ENCODE peak calls at places on chromosomes 7 and 10, in nine cellular contexts. M is fibroblast of lung, Z is fibroblast of the aortic adventitia, I is body of pancreas, L is adrenal gland, A is heart left ventricle, R is suprapubic skin, E is ovary, G is heart right ventricle. O is an unnamed sample.

GRCh38 chr7:138746073-138746472 is 44.9 kb upstream of the SVOPL start:
- DNase-seq in G (no peak), E (no peak), A (no peak), R (no peak), M (no peak), I (no peak), Z (no peak), L (no peak), O (no peak)

GRCh38 chr10:73774637-73775036 is 7.2 kb upstream of the CHCHD1 start:
- DNase-seq in M (peak; percentile 31), Z (peak; percentile 59), E (no peak), I (no peak), G (no peak), R (no peak), A (no peak), L (no peak), O (no peak)

GRCh38 chr7:50657341-50657873 is 92.2 kb upstream of the DDC start:
- DNase-seq in G (no peak), L (peak; percentile 61), R (no peak), M (no peak), Z (peak; percentile 84), A (no peak), I (no peak), E (peak; percentile 69), O (peak; percentile 86)

GRCh38 chr7:70595741-70596574 is 536.0 kb upstream of the GALNT17 start:
- DNase-seq in Z (no peak), A (peak; percentile 63), I (no peak), R (no peak), E (no peak), M (peak; percentile 30), G (no peak), L (no peak), O (no peak)

GRCh38 chr10:24494236-24494635 is 229.5 kb downstream of the ARHGAP21 start:
- DNase-seq in R (no peak), Z (no peak), G (no peak), M (no peak), A (no peak), I (no peak), L (no peak), E (no peak), O (no peak)

GRCh38 chr10:59666310-59666709 is 43.3 kb downstream of the SLC16A9 start:
- DNase-seq in Z (no peak), R (no peak), M (no peak), A (no peak), I (no peak), E (no peak), G (no peak), L (no peak), O (no peak)

GRCh38 chr10:15847481-15847880 is 12.8 kb downstream of the MINDY3 start:
- DNase-seq in R (no peak), M (no peak), L (no peak), G (no peak), Z (no peak), A (no peak), E (no peak), I (no peak), O (no peak)

GRCh38 chr7:95628831-95629439 is 32.6 kb upstream of the PDK4 start:
- DNase-seq in G (peak; percentile 30), A (no peak), Z (peak; percentile 8), L (no peak), R (no peak), E (no peak), I (no peak), M (no peak), O (peak; percentile 39)

GRCh38 chr10:11853468-11853867 is 30.3 kb downstream of the PROSER2 start:
- DNase-seq in I (no peak), L (no peak), A (no peak), Z (no peak), G (no peak), M (no peak), E (no peak), R (no peak), O (no peak)
- TF ChIP-seq CTCF in I (no peak), L (no peak), A (no peak), Z (peak; percentile 8), G (no peak), M (no peak), E (no peak), R (no peak), O (no peak)

DNA sequence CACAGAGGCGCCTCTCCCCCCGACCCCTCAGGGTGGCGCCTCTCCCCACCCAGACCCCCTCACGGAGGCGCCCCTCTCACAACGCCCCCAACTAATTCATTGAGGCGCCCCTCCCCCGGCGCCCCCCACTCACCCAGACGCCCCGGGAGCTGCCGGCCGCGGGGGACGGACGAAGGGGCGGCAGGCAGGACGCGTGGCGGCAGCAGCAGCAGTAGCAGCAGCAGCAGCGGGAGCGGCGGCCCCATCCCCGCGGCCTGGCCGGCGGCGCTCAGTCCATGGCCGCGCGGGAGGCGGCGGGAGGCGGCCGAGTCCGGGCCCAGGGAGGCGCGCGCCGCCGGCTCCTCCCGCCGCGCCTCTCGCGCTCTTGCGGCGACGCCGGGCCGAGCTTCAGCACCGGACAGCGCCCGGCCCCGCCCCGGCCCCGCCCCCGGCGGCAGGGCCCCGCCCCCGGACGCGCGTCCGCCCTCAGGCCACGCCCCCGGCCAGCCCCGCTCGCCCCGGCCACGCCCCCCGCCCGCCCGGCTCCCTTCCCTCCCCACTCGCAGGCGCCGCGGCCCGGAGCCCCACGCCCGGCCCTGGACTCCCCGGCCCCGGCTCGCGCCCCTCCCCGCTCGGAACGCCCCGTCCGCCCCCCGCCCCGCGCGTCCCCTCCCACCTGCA is at the start of gene PTPRN2:
- DNase-seq in I (peak; percentile 82), Z (peak; percentile 39), G (peak; percentile 32), L (peak; percentile 33), A (peak; percentile 79), R (no peak), M (peak; percentile 40), E (peak; percentile 82), O (peak; percentile 83)
- H3K4me3 ChIP-seq in I (peak within 1 kb of the TSS; percentile 22), Z (peak within 1 kb of the TSS; percentile 54), G (peak within 1 kb of the TSS; percentile 46), L (no peak within 1 kb of the TSS), A (peak within 1 kb of the TSS; percentile 34), R (peak within 1 kb of the TSS; percentile 47), M (peak within 1 kb of the TSS; percentile 43), E (peak within 1 kb of the TSS; percentile 32), O (peak within 1 kb of the TSS; percentile 19)

GRCh38 chr10:69732826-69733150 is 68.9 kb upstream of the COL13A1 start:
- DNase-seq in A (no peak), L (no peak), R (no peak), E (no peak), I (no peak), Z (no peak), M (no peak), G (no peak), O (no peak)

GRCh38 chr10:69733791-69734261 is 67.9 kb upstream of the COL13A1 start:
- DNase-seq in R (no peak), Z (peak; percentile 87), L (no peak), I (no peak), A (no peak), G (no peak), M (peak; percentile 78), E (no peak), O (peak; percentile 67)

GRCh38 chr10:69734416-69734796 is 67.3 kb upstream of the COL13A1 start:
- DNase-seq in G (no peak), M (peak; percentile 28), R (no peak), L (no peak), E (no peak), Z (no peak), A (no peak), I (no peak), O (no peak)

GRCh38 chr10:69736866-69737641 is 64.7 kb upstream of the COL13A1 start:
- DNase-seq in Z (no peak), M (no peak), L (no peak), I (no peak), E (no peak), R (no peak), G (no peak), A (no peak), O (no peak)

DNA sequence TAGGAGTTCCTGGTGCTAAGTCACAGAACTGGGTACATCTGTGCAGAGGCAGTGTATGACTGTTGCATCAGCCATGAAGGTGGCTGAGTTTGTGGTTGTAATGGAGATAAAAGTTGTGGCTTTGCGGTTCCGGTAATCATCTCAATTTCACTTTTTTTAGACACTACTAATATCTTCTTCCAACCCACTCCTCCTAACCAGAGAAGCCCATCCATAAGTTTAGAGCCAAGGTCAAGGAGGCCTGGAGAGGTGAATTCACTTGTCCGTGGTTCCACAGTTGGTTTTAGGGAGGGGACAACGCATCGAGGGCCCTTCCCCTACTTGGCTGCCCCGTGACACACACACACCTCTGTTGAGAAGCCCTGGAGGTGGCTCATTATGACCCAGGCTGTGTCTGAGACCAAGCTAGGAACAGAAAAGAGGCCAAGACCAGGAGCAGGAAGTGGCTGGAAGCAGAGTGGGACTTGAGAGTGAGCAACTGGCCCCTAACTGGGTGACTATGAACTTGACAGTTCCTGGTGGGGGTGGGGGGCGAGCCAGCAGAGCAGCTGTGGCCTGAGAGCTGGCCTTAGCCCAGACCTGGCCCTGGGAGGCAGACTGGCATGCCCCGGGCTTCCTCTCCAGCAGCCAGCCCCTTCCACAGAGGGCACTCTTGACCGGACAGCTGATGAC is 66.8 kb upstream of the COL13A1 start:
- DNase-seq in R (no peak), E (no peak), I (no peak), M (peak; percentile 67), Z (no peak), L (no peak), G (no peak), A (no peak), O (no peak)
- TF ChIP-seq CTCF in R (no peak), E (no peak), I (no peak), M (no peak), Z (no peak), L (no peak), G (no peak), A (no peak), O (no peak)

GRCh38 chr7:116500071-116500853 is 724 bp downstream of the CAV2 start:
- DNase-seq in G (peak; percentile 42), Z (peak; percentile 57), M (peak; percentile 85), E (peak; percentile 66), L (peak; percentile 15), R (peak; percentile 81), A (peak; percentile 73), I (peak; percentile 23), O (no peak)

GRCh38 chr7:116502201-116503096 is 2.9 kb downstream of the CAV2 start:
- DNase-seq in R (no peak), I (no peak), A (no peak), M (no peak), E (no peak), G (no peak), L (no peak), Z (no peak), O (no peak)

GRCh38 chr7:116503835-116504234 is 4.3 kb downstream of the CAV2 start:
- DNase-seq in E (no peak), I (no peak), L (no peak), G (no peak), R (no peak), A (no peak), M (no peak), Z (no peak), O (no peak)

GRCh38 chr7:116499168-116500070 is at the start of gene CAV2:
- DNase-seq in I (peak; percentile 66), L (peak; percentile 31), A (peak; percentile 88), G (peak; percentile 82), R (peak; percentile 80), Z (peak; percentile 39), M (peak; percentile 54), E (peak; percentile 78), O (peak; percentile 71)

DNA sequence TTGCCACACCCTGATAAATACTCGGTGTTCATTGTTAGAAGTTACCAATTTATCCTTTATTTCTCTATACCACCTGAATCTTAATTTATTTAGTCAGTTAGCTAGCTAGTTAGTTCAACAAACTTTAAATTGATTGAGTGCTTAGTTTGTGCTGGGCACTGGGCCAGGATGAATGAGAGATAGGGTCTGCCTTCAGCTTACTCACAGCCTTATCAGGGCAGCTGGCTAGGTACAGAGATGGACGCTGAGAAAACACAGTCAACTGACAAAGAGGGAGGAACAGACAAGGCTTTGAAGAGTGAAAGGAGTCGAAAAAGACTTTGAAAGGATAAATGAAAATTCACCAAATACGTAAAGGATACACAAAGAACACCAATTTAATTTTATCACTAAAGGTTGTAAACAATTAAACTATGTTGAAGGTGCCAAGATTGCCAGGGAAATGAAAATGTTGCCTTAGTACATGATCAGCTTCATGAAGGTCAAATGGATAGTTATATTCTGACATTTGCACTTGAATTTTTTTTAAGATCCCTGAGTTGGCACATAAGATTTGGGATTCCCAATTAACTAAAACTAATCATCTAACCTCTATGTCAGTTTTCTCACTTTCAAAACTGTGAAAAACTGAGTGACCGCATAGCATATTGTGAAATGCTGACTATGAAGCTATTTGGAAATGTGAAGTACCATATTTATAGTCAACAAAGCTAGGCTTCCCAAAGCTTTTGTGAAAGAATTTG is 2.1 kb downstream of the CAV2 start:
- DNase-seq in E (peak; percentile 32), G (peak; percentile 45), R (no peak), A (no peak), Z (peak; percentile 39), I (peak; percentile 21), L (no peak), M (peak; percentile 75), O (no peak)
- H3K4me3 ChIP-seq in E (peak overlapping the region; percentile 60), G (peak overlapping the region; percentile 96), R (peak overlapping the region; percentile 89), A (peak overlapping the region; percentile 92), Z (peak overlapping the region; percentile 81), I (no peak overlapping the region), L (no peak overlapping the region), M (peak overlapping the region; percentile 72), O (peak overlapping the region; percentile 93)

O was measured in foreskin fibroblast.